ENCODE peak calls at places on chromosomes 2 and 18, in five cellular contexts. W is HepG2, S is GM12878, R is GM12892, Y is K562. I is an unnamed sample.

GRCh38 chr18:2970762-2971659 is 41.9 kb downstream of the LPIN2 start:
- DNase-seq in W (no peak), S (no peak), R (no peak), Y (no peak), I (no peak)

GRCh38 chr18:58772161-58772560 is 92.5 kb upstream of the ZNF532 start:
- DNase-seq in W (no peak), S (no peak), R (no peak), Y (no peak), I (no peak)

GRCh38 chr2:215579809-215580208 is 143.9 kb upstream of the FN1 start:
- DNase-seq in W (peak), S (no peak), R (no peak), Y (no peak), I (no peak)

GRCh38 chr2:27080603-27080938 is 2.2 kb downstream of the EMILIN1 start:
- DNase-seq in W (no peak), S (no peak), R (no peak), Y (no peak), I (no peak)

GRCh38 chr2:74911061-74911460 is 47.4 kb upstream of the POLE4 start:
- DNase-seq in W (no peak), S (no peak), R (no peak), Y (no peak), I (no peak)

GRCh38 chr2:196137271-196137670 is 34.1 kb downstream of the STK17B start:
- DNase-seq in W (no peak), S (no peak), R (no peak), Y (no peak), I (no peak)

GRCh38 chr2:120765911-120766757 is 30.5 kb downstream of the GLI2 start:
- DNase-seq in W (no peak), S (no peak), R (no peak), Y (no peak), I (no peak)

GRCh38 chr2:121721926-121722325 is 14.7 kb downstream of the NIFK start:
- DNase-seq in W (no peak), S (no peak), R (no peak), Y (no peak), I (no peak)

GRCh38 chr2:174334278-174334715 is 457 bp upstream of the SP9 start:
- DNase-seq in W (no peak), S (no peak), R (no peak), Y (no peak), I (no peak)

GRCh38 chr2:68806511-68807109 is 64.6 kb downstream of the BMP10 start:
- DNase-seq in W (no peak), S (no peak), R (no peak), Y (no peak), I (no peak)

GRCh38 chr2:159635006-159635746 is 18.8 kb upstream of the BAZ2B start:
- DNase-seq in W (no peak), S (no peak), R (no peak), Y (no peak), I (no peak)

DNA sequence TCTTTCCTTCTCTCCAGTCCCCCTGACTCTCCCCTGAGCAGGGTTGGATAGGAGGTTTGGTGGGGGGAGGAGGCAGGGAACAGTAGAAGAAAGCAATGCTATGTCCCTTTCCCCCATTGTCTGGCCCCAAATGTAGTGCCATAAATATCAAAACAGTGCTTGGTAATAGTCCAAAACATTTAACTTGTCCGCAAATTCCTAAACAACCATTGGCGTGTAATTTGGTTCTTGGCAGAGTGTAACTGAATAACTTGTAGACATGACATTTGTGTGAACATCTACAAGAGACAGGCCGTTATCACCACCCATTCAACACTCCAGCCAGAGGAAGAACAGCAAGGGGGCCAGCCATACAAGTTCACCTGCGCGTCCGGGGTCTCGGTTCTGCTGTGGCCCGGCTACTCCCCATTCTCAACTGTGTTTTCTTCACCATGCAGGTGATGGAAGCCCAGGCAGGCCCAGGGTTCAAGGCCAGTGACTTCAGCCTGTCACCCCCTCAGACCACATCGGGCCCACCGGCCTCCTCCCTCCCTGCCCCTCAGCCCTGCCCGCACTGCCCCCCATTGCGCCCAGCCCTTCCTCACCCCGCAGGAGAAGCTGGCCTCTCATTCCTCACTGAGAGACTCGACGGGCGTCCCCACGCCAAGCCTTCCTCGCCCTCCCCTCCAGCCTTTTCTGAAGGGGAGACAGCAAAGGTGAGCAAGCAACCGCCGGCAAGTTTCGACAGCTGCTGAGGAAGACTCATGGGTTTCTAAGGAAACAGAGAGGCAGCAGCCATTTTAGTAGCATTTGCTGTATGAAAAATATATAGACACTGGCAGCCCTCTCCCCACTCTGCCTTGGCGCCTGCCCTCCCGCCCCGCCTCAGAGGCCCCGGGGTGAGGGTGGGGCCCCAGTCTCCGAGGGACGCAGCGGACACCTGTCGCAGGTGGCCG is 667 bp upstream of the RAPGEF4 start:
- DNase-seq in W (no peak), S (no peak), R (no peak), Y (no peak), I (peak)
- TF ChIP-seq TAF1 in W (no peak), S (no peak), R (no peak), Y (no peak), I (no peak)

DNA sequence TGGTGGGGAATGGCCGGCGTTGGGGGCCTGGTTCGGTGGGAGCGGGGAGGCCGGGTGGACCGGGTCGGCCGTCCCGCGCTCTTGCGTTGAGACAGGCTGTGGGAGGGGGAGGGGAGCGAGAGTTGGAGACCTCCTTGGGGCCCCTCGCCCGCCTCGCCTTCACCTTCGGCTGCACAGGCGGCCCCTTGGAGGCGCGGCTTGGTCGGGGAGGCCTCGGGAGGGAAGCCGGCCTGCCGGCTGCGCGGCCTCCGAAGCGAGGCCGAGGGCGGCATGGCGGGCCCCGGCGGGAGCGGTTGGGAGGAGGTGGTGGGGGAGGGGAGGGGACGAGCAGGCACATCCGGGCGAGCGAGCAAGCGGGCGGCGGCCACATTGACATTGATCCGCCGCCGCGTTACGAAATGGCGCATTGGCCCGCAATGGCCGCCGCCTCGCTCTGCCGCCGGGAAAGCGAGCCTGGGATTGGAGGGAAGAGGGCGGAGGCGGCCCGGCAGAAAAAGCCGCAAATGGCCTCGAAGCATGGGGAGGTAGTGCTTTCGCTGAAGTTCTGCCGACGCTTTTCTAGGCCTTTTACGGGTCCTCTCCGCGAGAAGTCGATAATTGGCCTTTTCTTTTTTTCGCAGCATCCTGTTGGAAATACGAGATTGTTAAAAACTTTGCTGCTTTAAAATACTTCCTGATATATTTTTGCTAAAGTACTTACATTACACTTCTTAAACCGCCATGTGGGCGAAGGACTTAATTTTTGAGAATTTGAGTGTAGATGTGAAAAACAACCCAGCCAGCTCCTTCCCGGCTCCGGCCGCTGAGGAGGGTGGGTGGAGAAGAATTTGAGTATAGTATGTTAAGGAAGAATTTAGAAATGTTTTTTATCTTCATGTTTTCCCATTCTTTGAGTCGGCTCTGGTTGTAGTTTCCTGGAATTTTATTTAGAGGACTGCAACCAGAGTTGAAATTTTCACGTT is 582 bp downstream of the HNRNPA3 start:
- DNase-seq in W (peak), S (peak), R (peak), Y (peak), I (peak)
- TF ChIP-seq POLR2AphosphoS5 in W (peak), S (peak), R (peak), Y (peak), I (peak)

GRCh38 chr2:210020138-210020537 is 17.7 kb downstream of the RPE start:
- DNase-seq in W (no peak), S (no peak), R (no peak), Y (no peak), I (no peak)
- TF ChIP-seq POLR2A in W (no peak), S (no peak), R (no peak), Y (no peak), I (no peak)

GRCh38 chr2:231159306-231159705 is 34.5 kb upstream of the HTR2B start:
- DNase-seq in W (no peak), S (no peak), R (no peak), Y (no peak), I (no peak)

GRCh38 chr2:231163011-231163410 is 35.4 kb upstream of the ARMC9 start:
- DNase-seq in W (no peak), S (no peak), R (no peak), Y (no peak), I (no peak)

GRCh38 chr2:231161252-231162035 is 36.6 kb upstream of the HTR2B start:
- DNase-seq in W (no peak), S (no peak), R (no peak), Y (no peak), I (no peak)

GRCh38 chr2:231160701-231161100 is 35.9 kb upstream of the HTR2B start:
- DNase-seq in W (no peak), S (no peak), R (no peak), Y (no peak), I (no peak)

GRCh38 chr2:231162036-231162345 is 36.4 kb upstream of the ARMC9 start:
- DNase-seq in W (no peak), S (no peak), R (no peak), Y (no peak), I (no peak)
- TF ChIP-seq TAF1 in W (no peak), S (no peak), R (no peak), Y (no peak), I (no peak)

GRCh38 chr2:179340678-179341077 is 76.0 kb upstream of the SESTD1 start:
- DNase-seq in W (peak), S (no peak), R (no peak), Y (no peak), I (no peak)
- TF ChIP-seq POLR2AphosphoS5 in W (no peak), S (no peak), R (no peak), Y (no peak), I (no peak)

GRCh38 chr2:41853427-41854191 is 194.2 kb upstream of the PKDCC start:
- DNase-seq in W (peak), S (no peak), R (no peak), Y (peak), I (no peak)
- TF ChIP-seq POLR2A in W (no peak), S (no peak), R (no peak), Y (no peak), I (no peak)

GRCh38 chr2:79860233-79861058 is 347.6 kb downstream of the CTNNA2 start:
- DNase-seq in W (peak), S (no peak), R (no peak), Y (peak), I (no peak)
- TF ChIP-seq TAF1 in W (no peak), S (no peak), R (no peak), Y (no peak), I (no peak)